ENCODE peak calls at places on chromosomes 7 and 10, in six cellular contexts. One of them, this sample, is unnamed.

GRCh38 chr10:101607124-101607523 is 19.0 kb downstream of the DPCD start:
- DNase-seq in tibial artery: no peak
- DNase-seq in mesendoderm: peak; percentile 96
- DNase-seq in body of pancreas: no peak
- DNase-seq in OCI-LY7: no peak
- DNase-seq in endothelial cell of umbilical vein: no peak
- DNase-seq in this sample: no peak

GRCh38 chr10:7030134-7030855 is 380.5 kb downstream of the SFMBT2 start:
- DNase-seq in OCI-LY7: no peak
- DNase-seq in body of pancreas: no peak
- DNase-seq in tibial artery: no peak
- DNase-seq in mesendoderm: no peak
- DNase-seq in endothelial cell of umbilical vein: no peak
- DNase-seq in this sample: no peak

GRCh38 chr7:133434246-133434865 is 181.5 kb downstream of the EXOC4 start:
- DNase-seq in mesendoderm: peak; percentile 60
- DNase-seq in endothelial cell of umbilical vein: peak; percentile 65
- DNase-seq in tibial artery: no peak
- DNase-seq in body of pancreas: no peak
- DNase-seq in OCI-LY7: peak; percentile 9
- DNase-seq in this sample: peak; percentile 11

GRCh38 chr7:30752979-30753378 is 1.0 kb downstream of the INMT start:
- DNase-seq in body of pancreas: peak; percentile 84
- DNase-seq in endothelial cell of umbilical vein: no peak
- DNase-seq in mesendoderm: no peak
- DNase-seq in OCI-LY7: no peak
- DNase-seq in tibial artery: peak; percentile 64
- DNase-seq in this sample: no peak

GRCh38 chr10:127279334-127279774 is 83.0 kb upstream of the INSYN2A start:
- DNase-seq in mesendoderm: no peak
- DNase-seq in OCI-LY7: no peak
- DNase-seq in tibial artery: no peak
- DNase-seq in body of pancreas: no peak
- DNase-seq in endothelial cell of umbilical vein: no peak
- DNase-seq in this sample: no peak

GRCh38 chr7:14419554-14419953 is 430.1 kb upstream of the ETV1 start:
- DNase-seq in endothelial cell of umbilical vein: no peak
- DNase-seq in mesendoderm: peak; percentile 28
- DNase-seq in tibial artery: no peak
- DNase-seq in body of pancreas: no peak
- DNase-seq in OCI-LY7: no peak
- DNase-seq in this sample: no peak

GRCh38 chr7:44694766-44695165 is 53.9 kb upstream of the ZMIZ2 start:
- DNase-seq in tibial artery: no peak
- DNase-seq in OCI-LY7: no peak
- DNase-seq in endothelial cell of umbilical vein: no peak
- DNase-seq in mesendoderm: no peak
- DNase-seq in body of pancreas: no peak
- DNase-seq in this sample: no peak

GRCh38 chr7:85067371-85067770 is 119.5 kb downstream of the SEMA3D start:
- DNase-seq in endothelial cell of umbilical vein: no peak
- DNase-seq in tibial artery: no peak
- DNase-seq in body of pancreas: no peak
- DNase-seq in mesendoderm: no peak
- DNase-seq in OCI-LY7: no peak
- DNase-seq in this sample: no peak

GRCh38 chr7:121480058-121480457 is 84.0 kb upstream of the FAM3C start:
- DNase-seq in mesendoderm: peak; percentile 57
- DNase-seq in endothelial cell of umbilical vein: no peak
- DNase-seq in OCI-LY7: peak; percentile 4
- DNase-seq in tibial artery: no peak
- DNase-seq in body of pancreas: no peak
- DNase-seq in this sample: no peak

DNA sequence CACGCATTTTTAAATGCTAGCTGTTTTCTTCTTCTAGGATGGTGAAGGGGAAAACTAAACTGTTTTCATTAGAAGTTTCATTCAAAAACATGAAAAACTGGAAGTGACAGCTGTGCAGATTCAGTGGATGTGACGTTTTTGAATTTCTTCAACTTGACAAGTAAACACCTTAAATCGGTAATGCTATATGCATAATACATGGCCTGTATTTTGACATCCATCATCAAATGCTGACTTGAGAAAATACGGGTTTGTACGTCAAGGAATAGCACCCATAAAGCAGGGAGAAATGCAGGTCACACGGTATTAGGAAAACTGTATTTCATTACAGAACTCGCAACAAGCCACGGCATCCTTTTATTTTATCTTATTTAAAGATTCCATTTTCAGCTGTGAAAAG is 720.5 kb downstream of the KCNMA1 start:
- DNase-seq in tibial artery: no peak
- DNase-seq in mesendoderm: no peak
- DNase-seq in endothelial cell of umbilical vein: no peak
- DNase-seq in OCI-LY7: no peak
- DNase-seq in body of pancreas: no peak
- DNase-seq in this sample: no peak
- H3K27ac ChIP-seq in tibial artery: no peak overlapping the region
- H3K27ac ChIP-seq in mesendoderm: no peak overlapping the region
- H3K27ac ChIP-seq in endothelial cell of umbilical vein: no peak overlapping the region
- H3K27ac ChIP-seq in OCI-LY7: no peak overlapping the region
- H3K27ac ChIP-seq in body of pancreas: no peak overlapping the region
- H3K27ac ChIP-seq in this sample: no peak overlapping the region

GRCh38 chr10:24196426-24197039 is 12.4 kb upstream of the KIAA1217 start:
- DNase-seq in tibial artery: peak; percentile 72
- DNase-seq in endothelial cell of umbilical vein: peak; percentile 44
- DNase-seq in OCI-LY7: peak; percentile 67
- DNase-seq in mesendoderm: peak; percentile 81
- DNase-seq in body of pancreas: peak; percentile 84
- DNase-seq in this sample: no peak

GRCh38 chr10:24193330-24193729 is 15.6 kb upstream of the KIAA1217 start:
- DNase-seq in mesendoderm: no peak
- DNase-seq in OCI-LY7: no peak
- DNase-seq in tibial artery: no peak
- DNase-seq in body of pancreas: no peak
- DNase-seq in endothelial cell of umbilical vein: no peak
- DNase-seq in this sample: no peak

GRCh38 chr10:24201503-24202180 is 7.3 kb upstream of the KIAA1217 start:
- DNase-seq in tibial artery: no peak
- DNase-seq in endothelial cell of umbilical vein: no peak
- DNase-seq in OCI-LY7: no peak
- DNase-seq in mesendoderm: no peak
- DNase-seq in body of pancreas: no peak
- DNase-seq in this sample: no peak

GRCh38 chr10:24202181-24202570 is 6.8 kb upstream of the KIAA1217 start:
- DNase-seq in endothelial cell of umbilical vein: no peak
- DNase-seq in OCI-LY7: no peak
- DNase-seq in mesendoderm: peak; percentile 71
- DNase-seq in body of pancreas: peak; percentile 62
- DNase-seq in tibial artery: no peak
- DNase-seq in this sample: no peak

GRCh38 chr10:24197319-24197718 is 11.6 kb upstream of the KIAA1217 start:
- DNase-seq in body of pancreas: no peak
- DNase-seq in mesendoderm: no peak
- DNase-seq in tibial artery: no peak
- DNase-seq in endothelial cell of umbilical vein: no peak
- DNase-seq in OCI-LY7: no peak
- DNase-seq in this sample: no peak
- H3K27ac ChIP-seq in body of pancreas: no peak overlapping the region
- H3K27ac ChIP-seq in mesendoderm: no peak overlapping the region
- H3K27ac ChIP-seq in tibial artery: no peak overlapping the region
- H3K27ac ChIP-seq in endothelial cell of umbilical vein: no peak overlapping the region
- H3K27ac ChIP-seq in OCI-LY7: no peak overlapping the region
- H3K27ac ChIP-seq in this sample: no peak overlapping the region

DNA sequence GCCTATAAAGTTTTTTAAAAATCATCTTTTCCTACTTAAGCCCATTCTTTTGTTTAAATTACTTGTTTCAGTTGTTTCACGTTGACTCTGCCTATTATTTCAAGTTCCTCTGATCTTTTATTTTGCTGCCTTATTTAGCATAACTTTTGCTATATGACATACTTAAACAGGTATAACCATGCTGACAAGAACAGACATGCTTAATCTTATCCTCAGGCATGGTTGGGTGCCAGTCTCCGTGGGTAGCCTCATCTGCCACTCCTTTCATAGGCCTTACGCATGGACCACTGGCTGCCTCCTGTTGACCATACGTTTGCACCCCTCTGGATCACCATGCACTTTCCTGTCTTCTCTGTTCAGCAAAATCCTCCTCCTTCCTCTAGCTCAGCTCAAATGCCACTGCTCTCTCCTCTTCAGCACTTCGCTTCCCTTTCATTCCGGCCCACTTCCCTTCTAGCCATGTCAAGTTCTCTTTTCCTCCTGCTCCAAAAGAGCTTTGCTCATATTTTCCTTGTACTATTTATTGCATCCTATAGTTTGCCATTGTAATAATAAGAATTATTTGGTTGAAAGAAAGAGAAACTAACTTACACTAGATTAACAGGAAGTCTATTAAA is 10.0 kb upstream of the TSPAN33 start:
- DNase-seq in endothelial cell of umbilical vein: peak; percentile 31
- DNase-seq in mesendoderm: no peak
- DNase-seq in tibial artery: no peak
- DNase-seq in body of pancreas: no peak
- DNase-seq in OCI-LY7: no peak
- DNase-seq in this sample: no peak
- H3K27ac ChIP-seq in endothelial cell of umbilical vein: no peak overlapping the region
- H3K27ac ChIP-seq in mesendoderm: no peak overlapping the region
- H3K27ac ChIP-seq in tibial artery: no peak overlapping the region
- H3K27ac ChIP-seq in body of pancreas: no peak overlapping the region
- H3K27ac ChIP-seq in OCI-LY7: peak overlapping the region; percentile 36
- H3K27ac ChIP-seq in this sample: no peak overlapping the region

GRCh38 chr7:32061346-32061745 is 8.9 kb downstream of the PDE1C start:
- DNase-seq in tibial artery: no peak
- DNase-seq in endothelial cell of umbilical vein: no peak
- DNase-seq in body of pancreas: no peak
- DNase-seq in OCI-LY7: no peak
- DNase-seq in mesendoderm: no peak
- DNase-seq in this sample: no peak

GRCh38 chr7:32058017-32058416 is 12.2 kb downstream of the PDE1C start:
- DNase-seq in tibial artery: no peak
- DNase-seq in endothelial cell of umbilical vein: no peak
- DNase-seq in OCI-LY7: no peak
- DNase-seq in mesendoderm: peak; percentile 43
- DNase-seq in body of pancreas: no peak
- DNase-seq in this sample: no peak

GRCh38 chr7:32056767-32057166 is 13.4 kb downstream of the PDE1C start:
- DNase-seq in body of pancreas: no peak
- DNase-seq in endothelial cell of umbilical vein: no peak
- DNase-seq in mesendoderm: no peak
- DNase-seq in OCI-LY7: no peak
- DNase-seq in tibial artery: no peak
- DNase-seq in this sample: no peak

GRCh38 chr7:32062150-32062549 is 8.1 kb downstream of the PDE1C start:
- DNase-seq in mesendoderm: peak; percentile 77
- DNase-seq in OCI-LY7: peak; percentile 10
- DNase-seq in endothelial cell of umbilical vein: peak; percentile 48
- DNase-seq in body of pancreas: peak; percentile 31
- DNase-seq in tibial artery: peak; percentile 53
- DNase-seq in this sample: no peak

GRCh38 chr7:32059289-32060045 is 10.7 kb downstream of the PDE1C start:
- DNase-seq in body of pancreas: no peak
- DNase-seq in mesendoderm: peak; percentile 4
- DNase-seq in tibial artery: no peak
- DNase-seq in OCI-LY7: no peak
- DNase-seq in endothelial cell of umbilical vein: no peak
- DNase-seq in this sample: no peak
- H3K27ac ChIP-seq in body of pancreas: no peak overlapping the region
- H3K27ac ChIP-seq in mesendoderm: no peak overlapping the region
- H3K27ac ChIP-seq in tibial artery: peak overlapping the region; percentile 72
- H3K27ac ChIP-seq in OCI-LY7: no peak overlapping the region
- H3K27ac ChIP-seq in endothelial cell of umbilical vein: no peak overlapping the region
- H3K27ac ChIP-seq in this sample: no peak overlapping the region

This sample was measured in CD4-positive, alpha-beta memory T cell.